ENCODE peak calls at places on chromosomes 2 and 18, in five cellular contexts. A is cardiac fibroblast, P is choroid plexus epithelial cell, H is kidney epithelial cell, Q is AG10803. F is an unnamed sample.

GRCh38 chr2:214731008-214731407 is 78.5 kb downstream of the BARD1 start:
- DNase-seq in H (peak; percentile 12), A (no peak), Q (no peak), P (peak; percentile 72), F (no peak)

GRCh38 chr18:49839012-49839411 is 25.7 kb upstream of the ACAA2 start:
- DNase-seq in P (peak; percentile 85), A (no peak), H (peak; percentile 77), Q (no peak), F (no peak)

GRCh38 chr2:205892141-205893064 is 193.6 kb downstream of the INO80D start:
- DNase-seq in Q (no peak), P (peak; percentile 73), A (peak; percentile 15), H (no peak), F (no peak)

GRCh38 chr2:202965810-202966454 is 48.7 kb upstream of the NBEAL1 start:
- DNase-seq in A (peak; percentile 83), Q (peak; percentile 8), P (peak; percentile 90), H (peak; percentile 59), F (no peak)

GRCh38 chr2:73418343-73418742 is 32.7 kb downstream of the ALMS1 start:
- DNase-seq in H (no peak), Q (peak; percentile 96), P (peak; percentile 89), A (peak; percentile 94), F (no peak)

GRCh38 chr2:178111743-178112142 is 494 bp upstream of the RBM45 start:
- DNase-seq in Q (no peak), A (no peak), P (no peak), H (no peak), F (no peak)

GRCh38 chr2:1502891-1503304 is 89.6 kb downstream of the TPO start:
- DNase-seq in H (no peak), P (no peak), Q (no peak), A (no peak), F (no peak)

GRCh38 chr2:47653036-47653435 is 129.9 kb upstream of the MSH6 start:
- DNase-seq in A (no peak), Q (no peak), H (no peak), P (no peak), F (no peak)

GRCh38 chr2:41736586-41736985 is 311.2 kb upstream of the PKDCC start:
- DNase-seq in A (no peak), Q (no peak), P (no peak), H (no peak), F (no peak)

GRCh38 chr18:55763805-55764204 is 175.8 kb upstream of the TCF4 start:
- DNase-seq in A (no peak), Q (peak; percentile 6), P (no peak), H (no peak), F (no peak)

GRCh38 chr18:48488388-48488850 is 50.4 kb upstream of the CTIF start:
- DNase-seq in P (peak; percentile 95), H (peak; percentile 90), A (peak; percentile 97), Q (peak; percentile 91), F (peak; percentile 45)

GRCh38 chr2:136085810-136086209 is 32.1 kb downstream of the CXCR4 start:
- DNase-seq in P (peak; percentile 8), A (no peak), Q (no peak), H (no peak), F (no peak)

GRCh38 chr2:20145497-20146193 is 79.3 kb downstream of the SDC1 start:
- DNase-seq in P (no peak), A (no peak), Q (no peak), H (no peak), F (no peak)

GRCh38 chr2:58215429-58215828 is 25.7 kb downstream of the FANCL start:
- DNase-seq in A (peak; percentile 79), Q (no peak), H (no peak), P (peak; percentile 48), F (no peak)

GRCh38 chr2:133411857-133412256 is 156.4 kb downstream of the NCKAP5 start:
- DNase-seq in P (no peak), A (no peak), H (no peak), Q (no peak), F (no peak)

GRCh38 chr2:102291221-102292075 is 19.9 kb upstream of the IL1RL1 start:
- DNase-seq in P (no peak), A (no peak), H (no peak), Q (no peak), F (no peak)

GRCh38 chr2:168639501-168639900 is 162.9 kb upstream of the NOSTRIN start:
- DNase-seq in P (peak; percentile 92), Q (peak; percentile 74), H (peak; percentile 12), A (peak; percentile 92), F (no peak)

GRCh38 chr2:128790541-128790944 is 471.9 kb upstream of the HS6ST1 start:
- DNase-seq in Q (no peak), H (no peak), P (peak; percentile 23), A (no peak), F (no peak)

GRCh38 chr2:207766697-207767460 is 2.8 kb downstream of the FZD5 start:
- DNase-seq in Q (no peak), P (no peak), A (no peak), H (no peak), F (no peak)

GRCh38 chr2:164023896-164024295 is 288.1 kb upstream of the FIGN start:
- DNase-seq in A (no peak), H (no peak), Q (no peak), P (peak; percentile 21), F (no peak)

GRCh38 chr2:171404258-171404657 is 29.5 kb downstream of the METTL8 start:
- DNase-seq in P (peak; percentile 68), Q (peak; percentile 71), H (peak; percentile 48), A (peak; percentile 42), F (no peak)

GRCh38 chr2:200378652-200379290 is 72.3 kb downstream of the SPATS2L start:
- DNase-seq in Q (peak; percentile 71), A (peak; percentile 68), H (no peak), P (no peak), F (no peak)

GRCh38 chr2:19226871-19227270 is 131.6 kb downstream of the OSR1 start:
- DNase-seq in P (no peak), A (no peak), H (no peak), Q (no peak), F (no peak)

GRCh38 chr18:75160315-75160714 is 48.6 kb downstream of the PTGR3 start:
- DNase-seq in A (peak; percentile 4), P (no peak), Q (peak; percentile 5), H (no peak), F (no peak)

GRCh38 chr18:9707381-9708056 is 582 bp upstream of the RAB31 start:
- DNase-seq in P (peak; percentile 69), A (peak; percentile 42), Q (peak; percentile 49), H (no peak), F (no peak)

GRCh38 chr2:35827086-35827485 is 528.5 kb upstream of the CRIM1 start:
- DNase-seq in Q (no peak), A (no peak), P (no peak), H (no peak), F (no peak)

GRCh38 chr2:186968277-186968676 is 119.3 kb upstream of the ZSWIM2 start:
- DNase-seq in Q (no peak), P (no peak), H (no peak), A (no peak), F (no peak)

GRCh38 chr18:70698574-70698973 is 409.7 kb downstream of the SOCS6 start:
- DNase-seq in Q (no peak), P (no peak), A (no peak), H (no peak), F (no peak)

GRCh38 chr18:25299899-25300298 is 52.1 kb downstream of the ZNF521 start:
- DNase-seq in Q (no peak), H (no peak), A (no peak), P (no peak), F (no peak)

GRCh38 chr2:203532957-203533695 is 2.0 kb downstream of the RAPH1 start:
- DNase-seq in A (peak; percentile 78), Q (peak; percentile 63), H (no peak), P (peak; percentile 64), F (no peak)

GRCh38 chr2:161983896-161984295 is 90.1 kb downstream of the DPP4 start:
- DNase-seq in P (peak; percentile 44), A (peak; percentile 8), H (no peak), Q (no peak), F (no peak)

GRCh38 chr2:172305066-172305465 is 122.3 kb upstream of the ITGA6 start:
- DNase-seq in Q (peak; percentile 33), P (no peak), A (no peak), H (no peak), F (no peak)

GRCh38 chr2:95264626-95265025 is 9.6 kb upstream of the PROM2 start:
- DNase-seq in P (no peak), Q (peak; percentile 24), A (peak; percentile 17), H (no peak), F (no peak)

GRCh38 chr18:34033968-34034367 is 190.7 kb downstream of the NOL4 start:
- DNase-seq in Q (no peak), P (no peak), H (no peak), A (no peak), F (no peak)

GRCh38 chr2:178333851-178334250 is 117.1 kb downstream of the PRKRA start:
- DNase-seq in A (no peak), Q (no peak), P (no peak), H (no peak), F (no peak)

GRCh38 chr18:59719533-59720325 is 22.5 kb upstream of the CCBE1 start:
- DNase-seq in A (peak; percentile 71), Q (peak; percentile 97), P (peak; percentile 62), H (no peak), F (no peak)

GRCh38 chr18:30361864-30362540 is 680.5 kb downstream of the DSC3 start:
- DNase-seq in Q (no peak), A (no peak), H (no peak), P (no peak), F (no peak)
- TF ChIP-seq CTCF in Q (no peak), A (no peak), H (no peak), P (no peak), F (no peak)

GRCh38 chr2:219252084-219252483 is 959 bp upstream of the TUBA4B start:
- DNase-seq in P (no peak), Q (no peak), A (no peak), H (no peak), F (no peak)
- TF ChIP-seq CTCF in P (no peak), Q (no peak), A (no peak), H (no peak), F (no peak)

DNA sequence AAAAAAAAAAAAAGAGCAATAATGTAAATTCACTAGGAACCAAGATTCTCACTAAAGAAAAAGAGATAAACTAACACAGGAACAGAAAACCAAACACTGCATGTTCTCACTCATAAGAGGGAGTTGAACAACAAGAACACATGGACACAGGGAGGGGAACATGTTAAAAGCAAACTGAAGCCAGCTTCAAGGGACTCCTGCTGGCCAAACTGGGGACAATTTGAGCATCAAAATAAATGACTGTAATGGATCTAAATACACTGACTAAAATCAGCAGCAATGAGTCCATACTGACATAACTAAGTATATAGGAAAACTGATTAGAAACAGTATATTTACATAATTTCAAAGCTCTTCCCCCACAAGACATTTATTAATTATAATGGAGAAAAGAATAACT is 73.0 kb downstream of the FARSB start:
- DNase-seq in A (no peak), P (peak; percentile 28), Q (no peak), H (no peak), F (no peak)
- TF ChIP-seq CTCF in A (peak; percentile 28), P (peak; percentile 43), Q (peak; percentile 30), H (no peak), F (no peak)

DNA sequence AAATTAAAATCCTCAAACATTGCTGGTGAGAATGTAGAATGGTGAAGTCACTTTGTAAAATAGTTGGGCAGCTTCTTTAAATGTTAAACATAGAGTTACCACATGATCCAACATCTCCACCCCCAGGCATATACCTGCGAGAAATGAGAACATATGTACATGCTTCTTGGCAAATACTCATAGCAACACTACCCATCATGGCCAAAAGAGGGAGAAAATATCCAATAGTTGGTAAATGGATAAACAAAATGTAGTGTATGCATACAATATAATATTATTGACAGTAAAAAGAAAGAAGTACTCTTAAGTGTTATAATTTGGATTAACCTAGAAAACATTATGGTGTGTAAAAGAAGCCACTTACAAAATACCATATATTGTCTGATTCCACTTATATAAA is 185.9 kb downstream of the CDH7 start:
- DNase-seq in H (no peak), P (peak; percentile 2), Q (no peak), A (no peak), F (no peak)
- TF ChIP-seq CTCF in H (peak; percentile 10), P (no peak), Q (no peak), A (no peak), F (no peak)

F was measured in omental fat pad.